ENCODE peak calls at places on chromosomes 7 and 10, in six cellular contexts. One of them, this sample, is unnamed.
A peak's percentile ranks its signal among the peaks of the same experiment; 100 is the strongest.

GRCh38 chr10:93816123-93816747 is 58.5 kb downstream of the LGI1 start:
- DNase-seq in NCI-H1105: no peak
- DNase-seq in WTC11: peak; percentile 62
- DNase-seq in Caco-2: peak; percentile 66
- DNase-seq in BE2C: peak; percentile 72
- DNase-seq in germinal center: peak; percentile 22
- DNase-seq in this sample: no peak

GRCh38 chr10:128180843-128181242 is 54.6 kb upstream of the MKI67 start:
- DNase-seq in germinal center: no peak
- DNase-seq in BE2C: no peak
- DNase-seq in NCI-H1105: no peak
- DNase-seq in Caco-2: no peak
- DNase-seq in WTC11: no peak
- DNase-seq in this sample: no peak

GRCh38 chr7:155763721-155764431 is 48.4 kb downstream of the SHH start:
- DNase-seq in NCI-H1105: no peak
- DNase-seq in WTC11: no peak
- DNase-seq in germinal center: no peak
- DNase-seq in Caco-2: no peak
- DNase-seq in BE2C: no peak
- DNase-seq in this sample: peak; percentile 25

GRCh38 chr7:122618603-122619189 is 80.2 kb downstream of the RNF133 start:
- DNase-seq in BE2C: no peak
- DNase-seq in Caco-2: no peak
- DNase-seq in WTC11: no peak
- DNase-seq in NCI-H1105: no peak
- DNase-seq in germinal center: no peak
- DNase-seq in this sample: no peak

GRCh38 chr10:110671788-110672579 is 27.8 kb downstream of the RBM20 start:
- DNase-seq in BE2C: peak; percentile 88
- DNase-seq in Caco-2: peak; percentile 64
- DNase-seq in WTC11: peak; percentile 80
- DNase-seq in germinal center: peak; percentile 77
- DNase-seq in NCI-H1105: no peak
- DNase-seq in this sample: peak; percentile 41

GRCh38 chr10:119079572-119080520 is 771 bp downstream of the EIF3A start:
- DNase-seq in Caco-2: peak; percentile 78
- DNase-seq in BE2C: peak; percentile 66
- DNase-seq in NCI-H1105: no peak
- DNase-seq in germinal center: peak; percentile 79
- DNase-seq in WTC11: peak; percentile 53
- DNase-seq in this sample: no peak

GRCh38 chr10:72285972-72286521 is 12.3 kb downstream of the DDIT4 start:
- DNase-seq in Caco-2: no peak
- DNase-seq in WTC11: no peak
- DNase-seq in NCI-H1105: no peak
- DNase-seq in germinal center: no peak
- DNase-seq in BE2C: no peak
- DNase-seq in this sample: no peak

GRCh38 chr10:102593074-102593803 is 51.0 kb upstream of the TRIM8 start:
- DNase-seq in BE2C: no peak
- DNase-seq in Caco-2: no peak
- DNase-seq in germinal center: no peak
- DNase-seq in WTC11: no peak
- DNase-seq in NCI-H1105: no peak
- DNase-seq in this sample: no peak

GRCh38 chr7:107874605-107875446 is 16.2 kb upstream of the DLD start:
- DNase-seq in germinal center: peak; percentile 35
- DNase-seq in BE2C: peak; percentile 57
- DNase-seq in WTC11: no peak
- DNase-seq in NCI-H1105: peak; percentile 51
- DNase-seq in Caco-2: peak; percentile 51
- DNase-seq in this sample: no peak

GRCh38 chr10:619710-620109 is 69.8 kb downstream of the DIP2C start:
- DNase-seq in Caco-2: no peak
- DNase-seq in BE2C: no peak
- DNase-seq in germinal center: no peak
- DNase-seq in NCI-H1105: no peak
- DNase-seq in WTC11: no peak
- DNase-seq in this sample: no peak

GRCh38 chr10:119205926-119206602 is 1.3 kb upstream of the GRK5 start:
- DNase-seq in germinal center: peak; percentile 63
- DNase-seq in BE2C: peak; percentile 20
- DNase-seq in NCI-H1105: no peak
- DNase-seq in WTC11: peak; percentile 38
- DNase-seq in Caco-2: peak; percentile 46
- DNase-seq in this sample: no peak

GRCh38 chr10:91493313-91493712 is 83.2 kb downstream of the HECTD2 start:
- DNase-seq in WTC11: no peak
- DNase-seq in BE2C: no peak
- DNase-seq in Caco-2: no peak
- DNase-seq in germinal center: no peak
- DNase-seq in NCI-H1105: no peak
- DNase-seq in this sample: no peak

GRCh38 chr10:21421794-21422193 is 103.7 kb downstream of the SKIDA1 start:
- DNase-seq in Caco-2: no peak
- DNase-seq in NCI-H1105: no peak
- DNase-seq in BE2C: no peak
- DNase-seq in WTC11: no peak
- DNase-seq in germinal center: no peak
- DNase-seq in this sample: no peak

GRCh38 chr7:41501466-41501865 is 201.4 kb downstream of the INHBA start:
- DNase-seq in germinal center: no peak
- DNase-seq in NCI-H1105: no peak
- DNase-seq in BE2C: no peak
- DNase-seq in Caco-2: no peak
- DNase-seq in WTC11: no peak
- DNase-seq in this sample: no peak

GRCh38 chr10:103803941-103804340 is 51.4 kb downstream of the SH3PXD2A start:
- DNase-seq in NCI-H1105: no peak
- DNase-seq in germinal center: no peak
- DNase-seq in Caco-2: no peak
- DNase-seq in BE2C: no peak
- DNase-seq in WTC11: no peak
- DNase-seq in this sample: no peak

GRCh38 chr10:72278668-72279393 is 5.1 kb downstream of the DDIT4 start:
- DNase-seq in germinal center: no peak
- DNase-seq in WTC11: no peak
- DNase-seq in Caco-2: no peak
- DNase-seq in BE2C: no peak
- DNase-seq in NCI-H1105: no peak
- DNase-seq in this sample: no peak

GRCh38 chr10:89032141-89032814 is 41.7 kb downstream of the FAS start:
- DNase-seq in BE2C: no peak
- DNase-seq in NCI-H1105: no peak
- DNase-seq in Caco-2: no peak
- DNase-seq in germinal center: no peak
- DNase-seq in WTC11: no peak
- DNase-seq in this sample: peak; percentile 20

GRCh38 chr7:39089194-39089593 is 111.5 kb downstream of the POU6F2 start:
- DNase-seq in germinal center: no peak
- DNase-seq in WTC11: no peak
- DNase-seq in BE2C: no peak
- DNase-seq in NCI-H1105: no peak
- DNase-seq in Caco-2: no peak
- DNase-seq in this sample: no peak

GRCh38 chr10:71651428-71651827 is 68.2 kb downstream of the C10orf105 start:
- DNase-seq in BE2C: no peak
- DNase-seq in WTC11: no peak
- DNase-seq in germinal center: no peak
- DNase-seq in NCI-H1105: no peak
- DNase-seq in Caco-2: no peak
- DNase-seq in this sample: no peak

GRCh38 chr10:73931767-73932624 is 21.1 kb downstream of the PLAU start:
- DNase-seq in germinal center: no peak
- DNase-seq in WTC11: peak; percentile 38
- DNase-seq in Caco-2: peak; percentile 57
- DNase-seq in NCI-H1105: no peak
- DNase-seq in BE2C: no peak
- DNase-seq in this sample: peak; percentile 44

GRCh38 chr10:131733596-131733995 is 167.2 kb upstream of the PPP2R2D start:
- DNase-seq in Caco-2: no peak
- DNase-seq in BE2C: no peak
- DNase-seq in germinal center: no peak
- DNase-seq in NCI-H1105: no peak
- DNase-seq in WTC11: no peak
- DNase-seq in this sample: no peak

GRCh38 chr7:68288099-68288498 is 1291.5 kb downstream of the TYW1 start:
- DNase-seq in Caco-2: no peak
- DNase-seq in BE2C: no peak
- DNase-seq in WTC11: no peak
- DNase-seq in germinal center: no peak
- DNase-seq in NCI-H1105: peak; percentile 76
- DNase-seq in this sample: no peak

GRCh38 chr7:81029523-81029922 is 110.7 kb upstream of the SEMA3C start:
- DNase-seq in NCI-H1105: no peak
- DNase-seq in WTC11: no peak
- DNase-seq in Caco-2: no peak
- DNase-seq in BE2C: peak; percentile 29
- DNase-seq in germinal center: no peak
- DNase-seq in this sample: no peak

GRCh38 chr10:88731296-88731695 is 25.2 kb downstream of the LIPK start:
- DNase-seq in germinal center: no peak
- DNase-seq in BE2C: peak; percentile 14
- DNase-seq in Caco-2: no peak
- DNase-seq in NCI-H1105: no peak
- DNase-seq in WTC11: peak; percentile 31
- DNase-seq in this sample: no peak

GRCh38 chr7:20218261-20218660 is 1.1 kb upstream of the MACC1 start:
- DNase-seq in Caco-2: no peak
- DNase-seq in WTC11: no peak
- DNase-seq in germinal center: no peak
- DNase-seq in BE2C: no peak
- DNase-seq in NCI-H1105: no peak
- DNase-seq in this sample: no peak

GRCh38 chr7:92691578-92691977 is 101.4 kb upstream of the FAM133B start:
- DNase-seq in WTC11: no peak
- DNase-seq in NCI-H1105: peak; percentile 11
- DNase-seq in Caco-2: no peak
- DNase-seq in germinal center: peak; percentile 58
- DNase-seq in BE2C: peak; percentile 26
- DNase-seq in this sample: no peak

GRCh38 chr10:132363921-132364593 is 32.1 kb downstream of the LRRC27 start:
- DNase-seq in NCI-H1105: no peak
- DNase-seq in WTC11: no peak
- DNase-seq in BE2C: no peak
- DNase-seq in germinal center: peak; percentile 37
- DNase-seq in Caco-2: peak; percentile 15
- DNase-seq in this sample: no peak

GRCh38 chr10:93248583-93249227 is 175.0 kb downstream of the CYP26A1 start:
- DNase-seq in WTC11: no peak
- DNase-seq in BE2C: no peak
- DNase-seq in germinal center: no peak
- DNase-seq in NCI-H1105: no peak
- DNase-seq in Caco-2: no peak
- DNase-seq in this sample: no peak

GRCh38 chr10:113069595-113069994 is 119.5 kb downstream of the TCF7L2 start:
- DNase-seq in WTC11: no peak
- DNase-seq in germinal center: no peak
- DNase-seq in BE2C: no peak
- DNase-seq in NCI-H1105: no peak
- DNase-seq in Caco-2: no peak
- DNase-seq in this sample: no peak

GRCh38 chr7:452791-453455 is 66.7 kb downstream of the PDGFA start:
- DNase-seq in BE2C: no peak
- DNase-seq in WTC11: no peak
- DNase-seq in NCI-H1105: no peak
- DNase-seq in germinal center: no peak
- DNase-seq in Caco-2: no peak
- DNase-seq in this sample: no peak

GRCh38 chr7:88040694-88041093 is 106.6 kb downstream of the ADAM22 start:
- DNase-seq in germinal center: no peak
- DNase-seq in Caco-2: no peak
- DNase-seq in NCI-H1105: no peak
- DNase-seq in WTC11: no peak
- DNase-seq in BE2C: no peak
- DNase-seq in this sample: no peak

GRCh38 chr10:59099536-59099935 is 76.9 kb upstream of the PHYHIPL start:
- DNase-seq in Caco-2: no peak
- DNase-seq in germinal center: no peak
- DNase-seq in WTC11: no peak
- DNase-seq in BE2C: peak; percentile 34
- DNase-seq in NCI-H1105: no peak
- DNase-seq in this sample: no peak

GRCh38 chr7:109282726-109283125 is 713.1 kb downstream of the DNAJB9 start:
- DNase-seq in Caco-2: no peak
- DNase-seq in germinal center: no peak
- DNase-seq in NCI-H1105: no peak
- DNase-seq in WTC11: no peak
- DNase-seq in BE2C: no peak
- DNase-seq in this sample: no peak

GRCh38 chr10:63866747-63867140 is 345.5 kb downstream of the REEP3 start:
- DNase-seq in BE2C: no peak
- DNase-seq in germinal center: peak; percentile 22
- DNase-seq in WTC11: no peak
- DNase-seq in Caco-2: no peak
- DNase-seq in NCI-H1105: no peak
- DNase-seq in this sample: no peak

GRCh38 chr7:75814407-75814947 is 871 bp upstream of the CCL24 start:
- DNase-seq in WTC11: no peak
- DNase-seq in BE2C: no peak
- DNase-seq in germinal center: no peak
- DNase-seq in Caco-2: no peak
- DNase-seq in NCI-H1105: no peak
- DNase-seq in this sample: no peak

GRCh38 chr10:103458720-103459119 is at the start of gene CALHM1:
- DNase-seq in WTC11: peak; percentile 65
- DNase-seq in germinal center: peak; percentile 47
- DNase-seq in NCI-H1105: peak; percentile 6
- DNase-seq in Caco-2: peak; percentile 66
- DNase-seq in BE2C: no peak
- DNase-seq in this sample: no peak

GRCh38 chr10:21336476-21337170 is 188.9 kb downstream of the SKIDA1 start:
- DNase-seq in BE2C: peak; percentile 23
- DNase-seq in NCI-H1105: no peak
- DNase-seq in germinal center: no peak
- DNase-seq in Caco-2: peak; percentile 94
- DNase-seq in WTC11: peak; percentile 25
- DNase-seq in this sample: no peak

GRCh38 chr10:125216309-125216708 is 55.9 kb upstream of the CTBP2 start:
- DNase-seq in germinal center: no peak
- DNase-seq in WTC11: no peak
- DNase-seq in BE2C: no peak
- DNase-seq in NCI-H1105: no peak
- DNase-seq in Caco-2: no peak
- DNase-seq in this sample: no peak

GRCh38 chr7:113197274-113197673 is 78.9 kb upstream of the SMIM30 start:
- DNase-seq in Caco-2: no peak
- DNase-seq in BE2C: no peak
- DNase-seq in NCI-H1105: no peak
- DNase-seq in germinal center: no peak
- DNase-seq in WTC11: no peak
- DNase-seq in this sample: no peak

This sample was measured in stimulated activated CD8-positive, alpha-beta memory T cell treated with anti-CD3 and anti-CD28 coated beads, Interleukin-4, amount 100 ng/mL, for 4 hours.